ENCODE peak calls at places on chromosomes 13 and 19, in four cellular contexts. F, U, P and W are unnamed samples.

GRCh38 chr19:15247107-15248014 is 15.1 kb upstream of the EPHX3 start:
- DNase-seq in F (peak), U (no peak), P (no peak), W (no peak)

GRCh38 chr19:11482384-11483050 is 1.7 kb upstream of the ELAVL3 start:
- DNase-seq in F (peak), U (peak), P (peak), W (peak)

GRCh38 chr13:94009696-94010095 is 469.8 kb downstream of the DCT start:
- DNase-seq in F (peak), U (no peak), P (no peak), W (no peak)

GRCh38 chr13:25171170-25171516 is 945 bp downstream of the AMER2 start:
- DNase-seq in F (no peak), U (no peak), P (no peak), W (no peak)

GRCh38 chr13:87884874-87885273 is 213.7 kb downstream of the SLITRK5 start:
- DNase-seq in F (no peak), U (no peak), P (no peak), W (no peak)

GRCh38 chr19:10291554-10292205 is 1.9 kb downstream of the ICAM5 start:
- DNase-seq in F (peak), U (peak), P (no peak), W (no peak)

GRCh38 chr13:29679357-29680050 is 84.0 kb upstream of the SLC7A1 start:
- DNase-seq in F (no peak), U (no peak), P (peak), W (no peak)

GRCh38 chr13:62702502-62702901 is 1286.9 kb upstream of the PCDH20 start:
- DNase-seq in F (no peak), U (no peak), P (no peak), W (no peak)

GRCh38 chr13:71865858-71866172 is 1.2 kb downstream of the DACH1 start:
- DNase-seq in F (peak), U (no peak), P (peak), W (no peak)

GRCh38 chr13:112077729-112078128 is 10.8 kb downstream of the SOX1 start:
- DNase-seq in F (no peak), U (no peak), P (no peak), W (no peak)

GRCh38 chr19:32201661-32202060 is 143.7 kb upstream of the ZNF507 start:
- DNase-seq in F (no peak), U (no peak), P (peak), W (peak)

GRCh38 chr19:46815833-46816627 is 27.6 kb upstream of the SLC1A5 start:
- DNase-seq in F (no peak), U (no peak), P (no peak), W (no peak)

GRCh38 chr13:31434613-31435012 is 234.8 kb downstream of the B3GLCT start:
- DNase-seq in F (no peak), U (no peak), P (no peak), W (no peak)

GRCh38 chr19:325937-326565 is 18.5 kb downstream of the MIER2 start:
- DNase-seq in F (peak), U (peak), P (no peak), W (no peak)

GRCh38 chr13:31053098-31053497 is 108.6 kb downstream of the HSPH1 start:
- DNase-seq in F (no peak), U (peak), P (no peak), W (no peak)

GRCh38 chr13:109904218-109904617 is 117.8 kb upstream of the IRS2 start:
- DNase-seq in F (no peak), U (no peak), P (no peak), W (no peak)

GRCh38 chr13:29802621-29803020 is 47.8 kb downstream of the UBL3 start:
- DNase-seq in F (no peak), U (no peak), P (no peak), W (no peak)

GRCh38 chr19:35845215-35846037 is 6.9 kb downstream of the NPHS1 start:
- DNase-seq in F (peak), U (no peak), P (no peak), W (no peak)

GRCh38 chr13:52651880-52652169 is 811 bp upstream of the SUGT1 start:
- DNase-seq in F (no peak), U (no peak), P (no peak), W (no peak)

GRCh38 chr19:5894704-5895349 is 8.8 kb downstream of the NDUFA11 start:
- DNase-seq in F (peak), U (no peak), P (no peak), W (no peak)

GRCh38 chr13:29161653-29162052 is 341.5 kb downstream of the MTUS2 start:
- DNase-seq in F (peak), U (no peak), P (no peak), W (no peak)

GRCh38 chr19:31352782-31353651 is 3.8 kb upstream of the TSHZ3 start:
- DNase-seq in F (no peak), U (no peak), P (no peak), W (no peak)

GRCh38 chr13:97496511-97496910 is 62.5 kb downstream of the RAP2A start:
- DNase-seq in F (no peak), U (no peak), P (no peak), W (no peak)